ENCODE peak calls at places on chromosome 6, in ten cellular contexts. I is RPMI7951; S is NCI-H748 treated with DMSO at 0.1 percent for 48 hours; C is activated CD8-positive, alpha-beta memory T cell treated with anti-CD3 and anti-CD28 coated beads for 4 hours; E is sigmoid colon; Q is spleen; Z is ovary; T is effector CD4-positive, alpha-beta T cell; A is NCI-H1930; H is stimulated activated CD4-positive, alpha-beta T cell treated with anti-CD3 and anti-CD28 coated beads, Interleukin-12 subunit alpha, Interleukin-12 subunit beta, amount 100 ng/mL, for 4 hours. O is an unnamed sample.

GRCh38 chr6:108989700-108990099 is 104.9 kb downstream of the SESN1 start:
- DNase-seq in H (no peak), I (no peak), S (no peak), Q (no peak), T (no peak), A (no peak), E (no peak), C (no peak), Z (no peak), O (no peak)

GRCh38 chr6:16769131-16769985 is 8.1 kb upstream of the ATXN1 start:
- DNase-seq in E (peak), C (peak), T (peak), Z (no peak), I (peak), S (no peak), Q (no peak), H (peak), A (no peak), O (peak)

GRCh38 chr6:48397887-48398286 is 286.9 kb upstream of the PTCHD4 start:
- DNase-seq in Z (no peak), T (no peak), C (no peak), Q (no peak), A (no peak), S (no peak), H (no peak), I (no peak), E (no peak), O (no peak)

GRCh38 chr6:145756170-145756662 is 20.9 kb upstream of the EPM2A start:
- DNase-seq in H (no peak), C (no peak), I (peak), E (no peak), Q (no peak), S (no peak), A (no peak), Z (no peak), T (no peak), O (no peak)

GRCh38 chr6:227074-227782 is 65.1 kb upstream of the DUSP22 start:
- DNase-seq in E (no peak), Q (no peak), T (no peak), I (no peak), S (no peak), C (no peak), H (no peak), Z (no peak), A (no peak), O (no peak)

GRCh38 chr6:26305097-26305841 is 59.7 kb upstream of the BTN3A2 start:
- DNase-seq in T (no peak), Z (peak), I (peak), S (peak), E (peak), C (peak), H (peak), A (no peak), Q (peak), O (peak)

GRCh38 chr6:5087389-5087788 is 2.2 kb downstream of the PPP1R3G start:
- DNase-seq in T (no peak), S (no peak), E (no peak), Z (no peak), I (no peak), A (no peak), H (no peak), C (no peak), Q (no peak), O (no peak)

GRCh38 chr6:24981385-24981758 is 45.6 kb upstream of the RIPOR2 start:
- DNase-seq in Q (no peak), C (no peak), E (no peak), A (no peak), H (no peak), T (no peak), I (no peak), Z (no peak), S (no peak), O (no peak)

GRCh38 chr6:64817525-64817924 is 889.5 kb downstream of the EYS start:
- DNase-seq in Z (no peak), E (no peak), Q (no peak), I (no peak), H (no peak), S (peak), T (no peak), A (no peak), C (no peak), O (no peak)

GRCh38 chr6:138544521-138544920 is 45.2 kb upstream of the NHSL1 start:
- DNase-seq in T (no peak), I (no peak), Q (no peak), Z (no peak), A (no peak), S (no peak), E (no peak), C (no peak), H (no peak), O (no peak)

GRCh38 chr6:110232456-110232855 is 52.2 kb downstream of the CDC40 start:
- DNase-seq in Z (no peak), S (no peak), E (no peak), I (no peak), Q (no peak), T (no peak), H (no peak), A (no peak), C (no peak), O (no peak)

GRCh38 chr6:157273756-157274088 is 49.6 kb downstream of the TMEM242 start:
- DNase-seq in T (peak), A (peak), Q (peak), H (peak), Z (peak), S (peak), I (peak), C (peak), E (no peak), O (peak)

GRCh38 chr6:7034055-7034454 is 73.7 kb upstream of the RREB1 start:
- DNase-seq in H (no peak), Q (no peak), A (no peak), C (no peak), Z (no peak), T (no peak), I (no peak), E (no peak), S (no peak), O (no peak)

GRCh38 chr6:44667668-44668390 is 280.3 kb downstream of the CDC5L start:
- DNase-seq in Q (no peak), E (no peak), H (peak), S (no peak), T (peak), I (peak), C (no peak), Z (no peak), A (no peak), O (no peak)

GRCh38 chr6:158850807-158851115 is 31.6 kb upstream of the EZR start:
- DNase-seq in H (no peak), E (no peak), Q (no peak), T (no peak), S (no peak), A (no peak), I (peak), C (no peak), Z (no peak), O (no peak)

GRCh38 chr6:107057679-107058078 is 29.7 kb downstream of the MTRES1 start:
- DNase-seq in Z (no peak), H (no peak), I (no peak), Q (no peak), T (no peak), E (no peak), S (no peak), C (no peak), A (no peak), O (no peak)

GRCh38 chr6:26555505-26556262 is 17.5 kb downstream of the HMGN4 start:
- DNase-seq in E (no peak), T (no peak), I (no peak), C (no peak), A (peak), S (no peak), H (no peak), Z (no peak), Q (no peak), O (no peak)

GRCh38 chr6:126812651-126813050 is 305.8 kb upstream of the RSPO3 start:
- DNase-seq in Z (no peak), H (no peak), C (no peak), T (no peak), S (no peak), E (no peak), I (no peak), A (no peak), Q (no peak), O (no peak)

GRCh38 chr6:116268589-116269293 is 11.0 kb downstream of the TSPYL1 start:
- DNase-seq in H (no peak), S (peak), A (peak), Q (no peak), C (no peak), I (peak), T (no peak), Z (no peak), E (no peak), O (no peak)

GRCh38 chr6:28794175-28795002 is 129.4 kb downstream of the TRIM27 start:
- DNase-seq in A (peak), T (no peak), E (no peak), H (no peak), I (peak), S (peak), Q (no peak), C (no peak), Z (no peak), O (no peak)

GRCh38 chr6:63928613-63929012 is 293.0 kb downstream of the PHF3 start:
- DNase-seq in T (no peak), H (no peak), A (no peak), S (no peak), Z (no peak), C (no peak), I (no peak), E (no peak), Q (no peak), O (no peak)

GRCh38 chr6:21164768-21165326 is 428.7 kb upstream of the SOX4 start:
- DNase-seq in Z (no peak), A (no peak), E (no peak), Q (no peak), S (no peak), C (no peak), T (no peak), I (peak), H (no peak), O (no peak)

GRCh38 chr6:29968130-29968529 is 25.8 kb downstream of the HLA-A start:
- DNase-seq in A (no peak), H (no peak), Z (no peak), C (no peak), E (no peak), T (no peak), I (peak), S (no peak), Q (no peak), O (no peak)

GRCh38 chr6:3183071-3183470 is 25.7 kb upstream of the TUBB2A start:
- DNase-seq in I (no peak), A (no peak), S (no peak), Z (no peak), C (no peak), E (no peak), Q (no peak), H (no peak), T (no peak), O (no peak)

GRCh38 chr6:72649032-72649984 is 27.4 kb downstream of the KCNQ5 start:
- DNase-seq in C (no peak), S (no peak), Z (no peak), T (no peak), A (no peak), Q (no peak), H (no peak), E (no peak), I (no peak), O (no peak)

GRCh38 chr6:167750956-167751358 is 75.8 kb upstream of the AFDN start:
- DNase-seq in H (no peak), Q (peak), C (no peak), T (no peak), E (peak), I (no peak), A (no peak), Z (no peak), S (no peak), O (no peak)

O was measured in central memory CD8-positive, alpha-beta T cell.